ENCODE peak calls at places on chromosome 5, in eight cellular contexts. X is AG04450; J is CD8-positive, alpha-beta T cell; K is HFF-Myc; M is endodermal cell; W is fibroblast of mammary gland; S is neural progenitor cell; V is cardiac muscle cell. R is an unnamed sample.

GRCh38 chr5:172442592-172442991 is 11.7 kb downstream of the SH3PXD2B start:
- DNase-seq in M (no peak), X (no peak), W (peak), V (no peak), J (no peak), S (no peak), K (no peak), R (no peak)

GRCh38 chr5:171975262-171975876 is 31.1 kb downstream of the FBXW11 start:
- DNase-seq in K (no peak), J (no peak), M (peak), W (no peak), X (no peak), S (no peak), V (no peak), R (peak)

GRCh38 chr5:95027151-95027721 is 257.7 kb downstream of the MCTP1 start:
- DNase-seq in S (no peak), V (peak), W (no peak), X (no peak), J (no peak), K (no peak), M (no peak), R (no peak)

GRCh38 chr5:60583598-60583997 is 116.4 kb downstream of the DEPDC1B start:
- DNase-seq in J (no peak), S (no peak), K (no peak), M (no peak), W (peak), V (no peak), X (no peak), R (no peak)

GRCh38 chr5:45893309-45893708 is 197.1 kb upstream of the HCN1 start:
- DNase-seq in K (no peak), W (no peak), X (no peak), V (no peak), S (no peak), M (no peak), J (no peak), R (no peak)

GRCh38 chr5:150017606-150018005 is 17.1 kb downstream of the HMGXB3 start:
- DNase-seq in X (no peak), M (no peak), K (no peak), W (peak), J (no peak), V (no peak), S (no peak), R (peak)

GRCh38 chr5:155136451-155136850 is 122.9 kb downstream of the KIF4B start:
- DNase-seq in S (no peak), K (no peak), W (no peak), X (no peak), V (peak), J (no peak), M (peak), R (no peak)

GRCh38 chr5:168085321-168086040 is 206.0 kb upstream of the WWC1 start:
- DNase-seq in K (no peak), J (no peak), X (no peak), S (no peak), V (peak), W (no peak), M (no peak), R (peak)

GRCh38 chr5:6734243-6734695 is 21.0 kb downstream of the TENT4A start:
- DNase-seq in V (no peak), W (no peak), X (no peak), J (no peak), S (no peak), M (no peak), K (no peak), R (peak)

GRCh38 chr5:131525805-131526204 is 109.2 kb downstream of the RAPGEF6 start:
- DNase-seq in J (no peak), S (no peak), K (no peak), V (no peak), M (no peak), W (peak), X (no peak), R (peak)

GRCh38 chr5:157306690-157307089 is 40.8 kb downstream of the CYFIP2 start:
- DNase-seq in X (no peak), V (no peak), M (no peak), W (no peak), J (peak), S (no peak), K (no peak), R (no peak)

GRCh38 chr5:11139471-11139870 is 378.4 kb upstream of the DAP start:
- DNase-seq in X (no peak), K (peak), J (no peak), V (peak), M (peak), S (no peak), W (no peak), R (no peak)

GRCh38 chr5:141871870-141872269 is 6.3 kb downstream of the PCDH1 start:
- DNase-seq in K (no peak), V (no peak), M (peak), J (no peak), S (peak), W (no peak), X (no peak), R (no peak)

GRCh38 chr5:68409259-68409658 is 193.7 kb downstream of the PIK3R1 start:
- DNase-seq in K (no peak), S (no peak), M (no peak), V (no peak), W (peak), J (no peak), X (peak), R (peak)

GRCh38 chr5:165495829-165496380 is 1990.5 kb downstream of the MAT2B start:
- DNase-seq in M (no peak), X (no peak), V (no peak), S (no peak), K (no peak), W (peak), J (no peak), R (no peak)

GRCh38 chr5:118628672-118629354 is 359.5 kb downstream of the DTWD2 start:
- DNase-seq in S (peak), X (no peak), W (no peak), K (no peak), J (no peak), M (peak), V (peak), R (no peak)

GRCh38 chr5:169248520-169248919 is 52.4 kb downstream of the SLIT3 start:
- DNase-seq in J (no peak), K (peak), W (no peak), V (no peak), X (no peak), S (no peak), M (no peak), R (no peak)

GRCh38 chr5:36230151-36230788 is 11.5 kb downstream of the NADK2 start:
- DNase-seq in S (peak), X (no peak), W (no peak), K (no peak), M (no peak), J (no peak), V (no peak), R (no peak)

GRCh38 chr5:10656176-10656830 is 92.4 kb downstream of the ANKRD33B start:
- DNase-seq in V (no peak), M (no peak), J (no peak), S (no peak), W (peak), K (no peak), X (no peak), R (peak)

GRCh38 chr5:9233712-9234111 is 312.2 kb downstream of the SEMA5A start:
- DNase-seq in V (no peak), X (no peak), S (peak), J (no peak), K (no peak), W (no peak), M (no peak), R (peak)

GRCh38 chr5:177473461-177473991 is at the start of gene DBN1:
- DNase-seq in V (peak), J (no peak), W (peak), X (no peak), K (no peak), S (peak), M (peak), R (peak)

GRCh38 chr5:74250304-74251102 is 390.0 kb downstream of the ENC1 start:
- DNase-seq in J (no peak), S (no peak), K (no peak), M (no peak), X (no peak), W (no peak), V (no peak), R (no peak)

GRCh38 chr5:158028349-158028748 is 169.4 kb upstream of the CLINT1 start:
- DNase-seq in X (no peak), K (no peak), M (no peak), W (no peak), V (no peak), J (no peak), S (no peak), R (no peak)

GRCh38 chr5:40428129-40428528 is 251.6 kb upstream of the PTGER4 start:
- DNase-seq in S (no peak), X (no peak), V (no peak), K (no peak), J (no peak), M (no peak), W (peak), R (peak)

GRCh38 chr5:158716668-158717067 is 383.0 kb downstream of the EBF1 start:
- DNase-seq in J (no peak), M (no peak), K (no peak), S (peak), W (no peak), V (peak), X (no peak), R (no peak)

GRCh38 chr5:142342128-142342981 is 17.5 kb upstream of the SPRY4 start:
- DNase-seq in J (no peak), V (no peak), W (peak), X (no peak), S (no peak), K (no peak), M (peak), R (peak)

GRCh38 chr5:134090482-134090881 is 24.0 kb upstream of the TCF7 start:
- DNase-seq in J (peak), V (no peak), K (no peak), W (no peak), S (no peak), M (no peak), X (no peak), R (no peak)

GRCh38 chr5:111463304-111463703 is 49.0 kb downstream of the STARD4 start:
- DNase-seq in M (no peak), J (no peak), V (no peak), K (no peak), X (no peak), S (no peak), W (no peak), R (no peak)

GRCh38 chr5:150000990-150001659 is 586 bp downstream of the HMGXB3 start:
- DNase-seq in M (peak), S (peak), V (peak), J (peak), X (no peak), W (peak), K (no peak), R (peak)

GRCh38 chr5:7261049-7261448 is 134.9 kb upstream of the ADCY2 start:
- DNase-seq in K (peak), V (peak), S (peak), W (peak), J (no peak), X (no peak), M (peak), R (peak)

GRCh38 chr5:132224721-132225120 is 2.9 kb downstream of the P4HA2 start:
- DNase-seq in S (no peak), J (no peak), M (peak), X (no peak), W (peak), K (no peak), V (no peak), R (peak)

GRCh38 chr5:14142856-14143508 is at the start of gene TRIO:
- DNase-seq in M (peak), K (peak), W (peak), X (peak), V (peak), J (peak), S (peak), R (peak)
- TF ChIP-seq CTCF in M (peak), K (peak), W (no peak), X (peak), V (peak), J (peak), S (peak), R (peak)

DNA sequence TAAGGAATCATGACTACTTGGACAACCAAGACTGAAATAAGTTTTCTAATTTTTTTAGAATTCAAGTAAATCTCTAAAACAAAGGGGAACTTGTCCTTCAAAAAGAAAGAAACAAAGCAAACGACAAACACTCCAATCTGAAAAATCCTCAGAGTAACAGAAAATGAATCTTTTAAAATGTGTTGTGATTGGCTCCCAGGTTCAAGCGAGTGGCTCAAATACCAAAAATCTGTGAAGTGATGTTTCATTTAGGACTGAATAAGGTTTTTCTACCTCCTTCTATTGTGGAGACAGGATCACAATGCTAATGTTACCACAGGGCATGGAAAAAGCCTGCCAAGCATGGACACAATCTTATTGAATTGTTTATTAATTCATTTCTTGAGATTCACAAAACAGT is 415.7 kb downstream of the RAB3C start:
- DNase-seq in M (no peak), V (no peak), K (no peak), X (no peak), J (no peak), S (no peak), W (no peak), R (no peak)
- H3K4me3 ChIP-seq in M (peak), V (no peak), K (no peak), X (no peak), J (no peak), S (no peak), W (no peak), R (no peak)

GRCh38 chr5:1181451-1182359 is 19.7 kb upstream of the SLC6A19 start:
- DNase-seq in X (no peak), J (no peak), V (no peak), M (no peak), K (no peak), W (no peak), S (no peak), R (no peak)
- TF ChIP-seq CTCF in X (no peak), J (no peak), V (no peak), M (no peak), K (no peak), W (no peak), S (no peak), R (no peak)

GRCh38 chr5:181160144-181160754 is 12.9 kb downstream of the OR2V2 start:
- DNase-seq in K (no peak), M (peak), X (no peak), V (peak), J (peak), W (peak), S (peak), R (peak)
- H3K4me3 ChIP-seq in K (peak), M (no peak), X (peak), V (no peak), J (peak), W (peak), S (peak), R (peak)

DNA sequence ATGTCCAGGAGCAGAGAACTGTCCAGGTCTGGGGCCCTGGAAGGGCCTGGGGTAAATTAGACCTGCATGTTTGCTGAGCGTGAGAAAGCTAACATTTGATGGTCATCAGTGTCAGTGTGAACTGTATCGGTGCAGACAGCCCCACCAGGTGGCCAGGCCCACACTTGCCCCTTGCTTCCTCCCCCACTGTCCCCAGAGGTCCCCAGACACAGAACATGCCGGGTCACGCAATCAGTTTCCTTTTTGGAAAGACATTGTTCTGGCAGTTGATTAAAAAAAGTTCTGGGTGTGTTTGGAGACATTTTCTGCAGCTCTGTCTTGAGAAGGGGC is 1.5 kb downstream of the NKD2 start:
- DNase-seq in S (no peak), K (no peak), J (no peak), V (no peak), M (no peak), W (no peak), X (no peak), R (no peak)
- TF ChIP-seq CTCF in S (peak), K (peak), J (no peak), V (peak), M (peak), W (no peak), X (no peak), R (no peak)